ENCODE peak calls at places on chromosome 2, in five cellular contexts. D is CD8-positive, alpha-beta T cell; Z is MG63; N is CD8-positive, alpha-beta memory T cell; X is NT2/D1. O is an unnamed sample.

GRCh38 chr2:48530033-48530804 is at the start of gene STON1:
- DNase-seq in D (no peak), Z (peak; percentile 48), N (peak; percentile 19), X (no peak), O (peak; percentile 11)

GRCh38 chr2:236776695-236777251 is 207.1 kb downstream of the ACKR3 start:
- DNase-seq in D (no peak), Z (peak; percentile 78), N (no peak), X (no peak), O (peak; percentile 31)

GRCh38 chr2:144922519-144922918 is 402.6 kb upstream of the ZEB2 start:
- DNase-seq in D (no peak), Z (no peak), N (no peak), X (no peak), O (no peak)

GRCh38 chr2:172968061-172968469 is 107.6 kb upstream of the MAP3K20 start:
- DNase-seq in D (no peak), Z (peak; percentile 91), N (no peak), X (no peak), O (peak; percentile 53)

GRCh38 chr2:232658217-232658785 is 24.9 kb downstream of the EFHD1 start:
- DNase-seq in D (no peak), Z (no peak), N (no peak), X (no peak), O (no peak)

GRCh38 chr2:99747842-99748241 is 258.0 kb upstream of the REV1 start:
- DNase-seq in D (no peak), Z (no peak), N (no peak), X (no peak), O (no peak)

GRCh38 chr2:219406861-219407230 is 11.3 kb upstream of the DES start:
- DNase-seq in D (no peak), Z (peak; percentile 97), N (no peak), X (no peak), O (peak; percentile 29)

GRCh38 chr2:144354953-144355352 is 165.0 kb downstream of the ZEB2 start:
- DNase-seq in D (no peak), Z (no peak), N (no peak), X (no peak), O (peak; percentile 16)

GRCh38 chr2:240564571-240565266 is 3.6 kb upstream of the RNPEPL1 start:
- DNase-seq in D (no peak), Z (no peak), N (peak; percentile 25), X (no peak), O (no peak)

GRCh38 chr2:110847651-110848050 is 115.3 kb downstream of the ACOXL start:
- DNase-seq in D (no peak), Z (no peak), N (no peak), X (no peak), O (no peak)

GRCh38 chr2:208827109-208827508 is 420.5 kb downstream of the PTH2R start:
- DNase-seq in D (no peak), Z (no peak), N (no peak), X (no peak), O (no peak)

GRCh38 chr2:73937899-73938298 is 11.2 kb downstream of the DGUOK start:
- DNase-seq in D (no peak), Z (no peak), N (no peak), X (no peak), O (no peak)

GRCh38 chr2:73113634-73113958 is 848 bp upstream of the RAB11FIP5 start:
- DNase-seq in D (no peak), Z (no peak), N (no peak), X (no peak), O (no peak)

GRCh38 chr2:219325657-219326056 is 6.9 kb downstream of the RESP18 start:
- DNase-seq in D (no peak), Z (no peak), N (no peak), X (no peak), O (no peak)

GRCh38 chr2:152577611-152578010 is 139.7 kb downstream of the PRPF40A start:
- DNase-seq in D (no peak), Z (peak; percentile 19), N (no peak), X (no peak), O (no peak)

GRCh38 chr2:71603851-71604708 is 150.7 kb downstream of the DYSF start:
- DNase-seq in D (no peak), Z (no peak), N (no peak), X (no peak), O (no peak)

GRCh38 chr2:216490061-216490460 is 8.6 kb upstream of the RPL37A start:
- DNase-seq in D (no peak), Z (no peak), N (no peak), X (no peak), O (peak; percentile 51)

GRCh38 chr2:195562624-195563566 is 94.1 kb upstream of the SLC39A10 start:
- DNase-seq in D (no peak), Z (no peak), N (no peak), X (no peak), O (no peak)

GRCh38 chr2:181682795-181683517 is 2.6 kb upstream of the NEUROD1 start:
- DNase-seq in D (no peak), Z (no peak), N (no peak), X (no peak), O (no peak)
- H3K9me3 ChIP-seq in D (no peaks in the 10 kb centered on the region), Z (no peaks in the 10 kb centered on the region), N (no peaks in the 10 kb centered on the region), X (no peaks in the 10 kb centered on the region), O (no peaks in the 10 kb centered on the region)

DNA sequence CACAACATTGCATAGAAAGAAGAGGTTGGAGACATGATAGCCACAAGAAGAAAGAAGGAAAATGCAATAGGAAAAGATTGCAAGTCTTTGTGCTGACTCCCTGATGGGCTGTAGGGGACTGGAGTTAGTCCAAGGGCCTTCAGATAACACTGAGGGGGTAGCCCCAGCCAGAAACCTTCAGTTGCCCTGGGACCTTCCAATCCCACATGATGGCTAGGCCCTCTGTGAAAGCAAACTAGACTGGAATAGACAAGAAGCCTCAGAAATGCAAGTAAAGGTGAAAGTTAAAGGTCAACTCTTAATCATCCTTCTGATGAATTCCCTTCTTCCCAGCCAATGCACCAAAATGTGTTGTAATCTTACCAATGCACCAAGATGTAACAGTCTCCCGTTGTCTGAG is 19.2 kb downstream of the CMPK2 start:
- DNase-seq in D (no peak), Z (no peak), N (no peak), X (no peak), O (no peak)
- H3K9me3 ChIP-seq in D (peaks cover 42% of the 10 kb centered on the region), Z (peaks cover 34% of the 10 kb centered on the region), N (peaks cover 45% of the 10 kb centered on the region), X (peaks cover 51% of the 10 kb centered on the region), O (peaks cover 37% of the 10 kb centered on the region)

GRCh38 chr2:52340185-52340584 is 1308.3 kb upstream of the NRXN1 start:
- DNase-seq in D (no peak), Z (no peak), N (no peak), X (no peak), O (no peak)

GRCh38 chr2:52342458-52342857 is 1310.5 kb upstream of the NRXN1 start:
- DNase-seq in D (no peak), Z (no peak), N (no peak), X (no peak), O (no peak)

GRCh38 chr2:52343867-52344266 is 1311.9 kb upstream of the NRXN1 start:
- DNase-seq in D (no peak), Z (no peak), N (no peak), X (no peak), O (no peak)

GRCh38 chr2:52343010-52343409 is 1311.1 kb upstream of the NRXN1 start:
- DNase-seq in D (no peak), Z (no peak), N (no peak), X (no peak), O (no peak)

GRCh38 chr2:52341732-52342131 is 1309.8 kb upstream of the NRXN1 start:
- DNase-seq in D (no peak), Z (no peak), N (no peak), X (no peak), O (no peak)
- H3K9me3 ChIP-seq in D (no peaks in the 10 kb centered on the region), Z (peaks cover 3% of the 10 kb centered on the region), N (no peaks in the 10 kb centered on the region), X (peaks cover 4% of the 10 kb centered on the region), O (no peaks in the 10 kb centered on the region)

DNA sequence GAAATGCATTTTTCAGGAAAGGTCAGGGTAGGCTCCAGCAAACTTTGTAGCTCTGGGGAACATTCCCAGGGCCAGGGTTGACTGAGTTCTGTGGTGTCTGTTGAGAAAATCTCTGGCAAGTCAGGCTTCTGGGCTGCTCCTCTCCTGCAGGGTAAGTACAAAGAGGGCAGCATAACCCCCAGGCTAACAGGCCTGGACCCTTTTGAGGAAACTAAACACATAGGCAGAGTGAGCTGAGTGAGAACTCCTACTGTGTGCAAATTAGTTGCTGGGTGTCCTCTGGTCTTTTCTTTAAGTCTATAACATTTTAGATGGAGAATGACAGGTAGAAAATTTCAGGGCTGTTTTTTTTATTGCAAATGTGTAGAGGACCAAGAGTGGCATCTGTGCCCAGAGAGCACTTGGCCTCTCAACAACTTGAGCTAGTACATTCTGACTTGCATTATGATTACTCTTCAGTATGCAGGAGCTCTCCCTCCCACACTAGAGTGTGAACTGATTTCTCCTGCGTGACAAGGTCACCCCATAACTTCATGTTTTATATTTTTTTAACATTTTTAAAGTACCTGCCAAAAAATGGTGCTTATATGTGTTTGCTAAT is 49.9 kb downstream of the GPR39 start:
- DNase-seq in D (no peak), Z (no peak), N (no peak), X (no peak), O (no peak)
- H3K9me3 ChIP-seq in D (peaks cover 4% of the 10 kb centered on the region), Z (peaks cover 16% of the 10 kb centered on the region), N (peaks cover 3% of the 10 kb centered on the region), X (peaks cover 73% of the 10 kb centered on the region), O (peaks cover 82% of the 10 kb centered on the region)

GRCh38 chr2:443754-444153 is 155.9 kb upstream of the ALKAL2 start:
- DNase-seq in D (no peak), Z (no peak), N (no peak), X (no peak), O (no peak)
- H3K9me3 ChIP-seq in D (no peaks in the 10 kb centered on the region), Z (no peaks in the 10 kb centered on the region), N (no peaks in the 10 kb centered on the region), X (no peaks in the 10 kb centered on the region), O (peaks cover 40% of the 10 kb centered on the region)

GRCh38 chr2:2273421-2273820 is 57.7 kb downstream of the MYT1L start:
- DNase-seq in D (no peak), Z (no peak), N (no peak), X (no peak), O (no peak)
- H3K9me3 ChIP-seq in D (no peaks in the 10 kb centered on the region), Z (no peaks in the 10 kb centered on the region), N (no peaks in the 10 kb centered on the region), X (no peaks in the 10 kb centered on the region), O (peaks cover 21% of the 10 kb centered on the region)

GRCh38 chr2:196989496-196989895 is 63.0 kb upstream of the PGAP1 start:
- DNase-seq in D (no peak), Z (no peak), N (no peak), X (no peak), O (no peak)

GRCh38 chr2:196990092-196990491 is 63.6 kb upstream of the PGAP1 start:
- DNase-seq in D (no peak), Z (no peak), N (no peak), X (no peak), O (no peak)

GRCh38 chr2:196988599-196988998 is 62.1 kb upstream of the PGAP1 start:
- DNase-seq in D (no peak), Z (no peak), N (no peak), X (no peak), O (no peak)

GRCh38 chr2:196992466-196992865 is 66.0 kb upstream of the PGAP1 start:
- DNase-seq in D (no peak), Z (no peak), N (no peak), X (no peak), O (no peak)

DNA sequence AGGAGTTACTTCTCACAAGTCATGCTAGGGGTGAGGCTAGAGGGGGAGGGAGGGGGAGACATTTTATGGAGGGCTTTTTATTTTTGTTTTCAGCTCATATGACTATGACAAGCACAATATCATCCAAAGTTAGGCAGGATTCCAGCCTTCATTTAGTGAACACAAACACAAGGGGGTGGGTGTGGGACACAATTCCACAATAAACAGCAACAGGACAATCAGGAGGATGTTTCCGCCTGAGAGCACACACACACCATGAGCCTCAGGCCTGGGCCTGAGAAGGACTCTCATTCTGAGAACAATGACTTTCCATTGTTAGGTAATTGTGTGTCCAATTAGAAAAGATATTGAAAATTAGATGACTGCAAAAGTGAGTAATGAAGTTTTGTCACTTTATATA is 64.6 kb upstream of the PGAP1 start:
- DNase-seq in D (no peak), Z (no peak), N (no peak), X (no peak), O (no peak)
- H3K9me3 ChIP-seq in D (no peaks in the 10 kb centered on the region), Z (no peaks in the 10 kb centered on the region), N (no peaks in the 10 kb centered on the region), X (no peaks in the 10 kb centered on the region), O (no peaks in the 10 kb centered on the region)